ENCODE peak calls at places on chromosomes 16 and 17, in six cellular contexts. One of them, this sample, is unnamed.

GRCh38 chr16:4697867-4698291 is 4.5 kb downstream of the NUDT16L1 start:
- DNase-seq in D721Med: no peak
- DNase-seq in WERI-Rb-1: no peak
- DNase-seq in brain microvascular endothelial cell: no peak
- DNase-seq in uterus: no peak
- DNase-seq in cardiac fibroblast: no peak
- DNase-seq in this sample: no peak

GRCh38 chr17:80395402-80396151 is 19.4 kb upstream of the ENDOV start:
- DNase-seq in D721Med: no peak
- DNase-seq in WERI-Rb-1: no peak
- DNase-seq in brain microvascular endothelial cell: no peak
- DNase-seq in uterus: no peak
- DNase-seq in cardiac fibroblast: no peak
- DNase-seq in this sample: no peak

GRCh38 chr17:19752216-19753048 is 4.3 kb upstream of the ALDH3A1 start:
- DNase-seq in D721Med: no peak
- DNase-seq in WERI-Rb-1: no peak
- DNase-seq in brain microvascular endothelial cell: no peak
- DNase-seq in uterus: no peak
- DNase-seq in cardiac fibroblast: no peak
- DNase-seq in this sample: no peak

GRCh38 chr16:75379911-75380847 is 53.1 kb downstream of the CFDP1 start:
- DNase-seq in D721Med: no peak
- DNase-seq in WERI-Rb-1: no peak
- DNase-seq in brain microvascular endothelial cell: no peak
- DNase-seq in uterus: no peak
- DNase-seq in cardiac fibroblast: no peak
- DNase-seq in this sample: no peak

GRCh38 chr17:44095647-44096496 is 25.3 kb downstream of the G6PC3 start:
- DNase-seq in D721Med: peak; percentile 66
- DNase-seq in WERI-Rb-1: peak; percentile 99
- DNase-seq in brain microvascular endothelial cell: peak; percentile 95
- DNase-seq in uterus: peak; percentile 76
- DNase-seq in cardiac fibroblast: peak; percentile 92
- DNase-seq in this sample: no peak

GRCh38 chr16:54359555-54359954 is 73.0 kb upstream of the IRX3 start:
- DNase-seq in D721Med: no peak
- DNase-seq in WERI-Rb-1: no peak
- DNase-seq in brain microvascular endothelial cell: no peak
- DNase-seq in uterus: no peak
- DNase-seq in cardiac fibroblast: no peak
- DNase-seq in this sample: no peak

GRCh38 chr17:15185625-15185991 is 79.5 kb downstream of the PMP22 start:
- DNase-seq in D721Med: no peak
- DNase-seq in WERI-Rb-1: peak; percentile 70
- DNase-seq in brain microvascular endothelial cell: peak; percentile 25
- DNase-seq in uterus: no peak
- DNase-seq in cardiac fibroblast: peak; percentile 62
- DNase-seq in this sample: no peak

GRCh38 chr16:50547944-50548658 is at the start of gene NKD1:
- DNase-seq in D721Med: peak; percentile 52
- DNase-seq in WERI-Rb-1: peak; percentile 63
- DNase-seq in brain microvascular endothelial cell: peak; percentile 17
- DNase-seq in uterus: peak; percentile 73
- DNase-seq in cardiac fibroblast: peak; percentile 20
- DNase-seq in this sample: peak; percentile 70

GRCh38 chr16:57152096-57153093 is 33.4 kb downstream of the PSME3IP1 start:
- DNase-seq in D721Med: no peak
- DNase-seq in WERI-Rb-1: no peak
- DNase-seq in brain microvascular endothelial cell: no peak
- DNase-seq in uterus: no peak
- DNase-seq in cardiac fibroblast: peak; percentile 11
- DNase-seq in this sample: no peak

GRCh38 chr17:75587718-75588545 is at the start of gene MYO15B:
- DNase-seq in D721Med: no peak
- DNase-seq in WERI-Rb-1: no peak
- DNase-seq in brain microvascular endothelial cell: no peak
- DNase-seq in uterus: peak; percentile 60
- DNase-seq in cardiac fibroblast: no peak
- DNase-seq in this sample: no peak

GRCh38 chr17:22599322-22599721 is 907.0 kb downstream of the KCNJ18 start:
- DNase-seq in D721Med: no peak
- DNase-seq in WERI-Rb-1: no peak
- DNase-seq in brain microvascular endothelial cell: no peak
- DNase-seq in uterus: no peak
- DNase-seq in cardiac fibroblast: no peak
- DNase-seq in this sample: no peak

GRCh38 chr17:43546317-43547188 is at the start of gene ETV4:
- DNase-seq in D721Med: peak; percentile 99
- DNase-seq in WERI-Rb-1: peak; percentile 98
- DNase-seq in brain microvascular endothelial cell: peak; percentile 95
- DNase-seq in uterus: peak; percentile 80
- DNase-seq in cardiac fibroblast: peak; percentile 93
- DNase-seq in this sample: peak; percentile 94

GRCh38 chr17:2138768-2139167 is 83.9 kb downstream of the HIC1 start:
- DNase-seq in D721Med: no peak
- DNase-seq in WERI-Rb-1: no peak
- DNase-seq in brain microvascular endothelial cell: no peak
- DNase-seq in uterus: peak; percentile 31
- DNase-seq in cardiac fibroblast: peak; percentile 30
- DNase-seq in this sample: no peak

GRCh38 chr17:32333187-32333586 is 8.8 kb downstream of the C17orf75 start:
- DNase-seq in D721Med: no peak
- DNase-seq in WERI-Rb-1: no peak
- DNase-seq in brain microvascular endothelial cell: no peak
- DNase-seq in uterus: no peak
- DNase-seq in cardiac fibroblast: no peak
- DNase-seq in this sample: no peak

GRCh38 chr16:24499193-24499814 is 40.1 kb upstream of the RBBP6 start:
- DNase-seq in D721Med: peak; percentile 84
- DNase-seq in WERI-Rb-1: peak; percentile 71
- DNase-seq in brain microvascular endothelial cell: peak; percentile 14
- DNase-seq in uterus: no peak
- DNase-seq in cardiac fibroblast: peak; percentile 46
- DNase-seq in this sample: no peak

GRCh38 chr16:81280393-81280792 is 34.4 kb upstream of the GAN start:
- DNase-seq in D721Med: no peak
- DNase-seq in WERI-Rb-1: no peak
- DNase-seq in brain microvascular endothelial cell: peak; percentile 1
- DNase-seq in uterus: no peak
- DNase-seq in cardiac fibroblast: peak; percentile 56
- DNase-seq in this sample: no peak

GRCh38 chr17:33038740-33039139 is 47.1 kb downstream of the SPACA3 start:
- DNase-seq in D721Med: no peak
- DNase-seq in WERI-Rb-1: peak; percentile 69
- DNase-seq in brain microvascular endothelial cell: no peak
- DNase-seq in uterus: peak; percentile 40
- DNase-seq in cardiac fibroblast: peak; percentile 49
- DNase-seq in this sample: no peak

GRCh38 chr16:89686520-89687091 is at the start of gene CDK10:
- DNase-seq in D721Med: peak; percentile 72
- DNase-seq in WERI-Rb-1: peak; percentile 80
- DNase-seq in brain microvascular endothelial cell: peak; percentile 83
- DNase-seq in uterus: peak; percentile 86
- DNase-seq in cardiac fibroblast: peak; percentile 90
- DNase-seq in this sample: peak; percentile 92

GRCh38 chr16:8892101-8892575 is 10.0 kb downstream of the LITAFD start:
- DNase-seq in D721Med: no peak
- DNase-seq in WERI-Rb-1: no peak
- DNase-seq in brain microvascular endothelial cell: no peak
- DNase-seq in uterus: no peak
- DNase-seq in cardiac fibroblast: no peak
- DNase-seq in this sample: no peak

DNA sequence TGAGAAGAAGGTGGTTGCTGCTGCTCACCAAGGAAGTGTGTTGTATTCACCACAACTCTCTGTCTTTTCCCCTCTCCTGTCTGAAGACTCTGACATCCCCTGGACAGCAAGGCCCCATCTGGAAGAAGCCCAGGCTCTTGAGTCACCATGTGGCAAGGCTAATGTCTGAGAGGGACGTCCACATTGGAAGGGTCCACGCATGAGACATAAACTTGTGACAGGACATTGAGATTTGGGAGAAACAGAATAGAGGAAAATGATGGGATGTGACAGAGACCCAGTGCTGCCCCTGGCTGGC is 176.5 kb downstream of the IRF8 start:
- DNase-seq in D721Med: no peak
- DNase-seq in WERI-Rb-1: no peak
- DNase-seq in brain microvascular endothelial cell: no peak
- DNase-seq in uterus: no peak
- DNase-seq in cardiac fibroblast: no peak
- DNase-seq in this sample: peak; percentile 44
- TF ChIP-seq CTCF in D721Med: no peak
- TF ChIP-seq CTCF in WERI-Rb-1: no peak
- TF ChIP-seq CTCF in brain microvascular endothelial cell: no peak
- TF ChIP-seq CTCF in uterus: no peak
- TF ChIP-seq CTCF in cardiac fibroblast: no peak
- TF ChIP-seq CTCF in this sample: no peak

DNA sequence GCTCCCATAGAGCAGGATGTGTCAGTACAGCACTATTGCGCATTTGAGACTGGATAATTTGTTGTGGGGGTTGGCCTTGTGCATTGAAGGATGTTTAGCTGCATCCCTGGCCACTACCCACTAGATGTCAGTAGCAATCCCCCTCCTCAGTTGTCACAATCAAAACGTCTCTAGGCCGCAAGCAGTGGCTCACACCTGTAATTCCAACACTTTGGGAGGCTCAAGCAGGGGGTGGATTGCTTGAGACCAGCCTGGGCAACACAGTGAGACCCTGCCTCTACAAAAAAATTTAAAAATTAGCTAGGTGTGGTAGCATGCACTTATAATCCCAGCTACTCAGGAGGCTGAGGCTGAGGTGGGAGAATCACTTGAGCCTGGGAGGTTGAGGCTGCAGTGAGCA is 48.4 kb downstream of the CENPV start:
- DNase-seq in D721Med: no peak
- DNase-seq in WERI-Rb-1: peak; percentile 47
- DNase-seq in brain microvascular endothelial cell: peak; percentile 43
- DNase-seq in uterus: no peak
- DNase-seq in cardiac fibroblast: peak; percentile 42
- DNase-seq in this sample: no peak
- TF ChIP-seq CTCF in D721Med: peak; percentile 29
- TF ChIP-seq CTCF in WERI-Rb-1: peak; percentile 79
- TF ChIP-seq CTCF in brain microvascular endothelial cell: peak; percentile 81
- TF ChIP-seq CTCF in uterus: no peak
- TF ChIP-seq CTCF in cardiac fibroblast: peak; percentile 59
- TF ChIP-seq CTCF in this sample: no peak

DNA sequence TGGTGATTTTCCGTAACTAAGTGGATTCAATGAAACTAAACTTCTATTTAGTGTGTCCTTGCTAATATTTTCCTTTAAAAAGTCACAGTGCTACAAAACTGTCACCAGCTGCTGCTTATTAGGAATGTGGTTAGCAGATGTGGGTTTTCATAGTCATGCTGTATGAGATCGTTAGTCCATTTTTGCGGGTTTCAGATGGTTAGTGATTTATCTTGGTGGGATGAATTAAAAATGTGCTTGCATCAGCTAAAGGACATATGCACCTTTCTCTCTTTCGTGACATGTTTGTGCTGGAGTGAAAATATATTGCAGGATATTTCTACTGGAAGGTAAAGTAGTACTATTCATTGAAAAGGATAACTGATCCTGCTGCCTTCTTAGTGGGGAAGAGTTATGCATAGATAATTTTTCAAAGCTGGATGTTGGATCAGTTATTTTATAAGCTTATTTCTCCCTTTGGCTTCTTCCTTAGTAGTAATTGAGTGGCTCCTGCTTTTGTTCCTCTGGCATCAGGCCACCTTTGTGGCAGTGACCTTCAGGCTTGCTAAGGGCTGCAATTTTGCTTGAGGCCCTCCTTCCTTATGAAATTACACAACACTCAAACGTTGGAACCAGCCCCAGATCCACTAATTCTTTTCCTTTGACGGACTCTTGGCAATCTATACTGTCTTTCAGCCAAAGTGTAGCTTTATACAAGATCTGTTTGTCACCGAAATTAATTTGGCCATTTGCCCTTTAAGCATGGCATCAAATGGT is 7.5 kb upstream of the SNTB2 start:
- DNase-seq in D721Med: no peak
- DNase-seq in WERI-Rb-1: no peak
- DNase-seq in brain microvascular endothelial cell: no peak
- DNase-seq in uterus: peak; percentile 87
- DNase-seq in cardiac fibroblast: peak; percentile 83
- DNase-seq in this sample: peak; percentile 84
- TF ChIP-seq CTCF in D721Med: no peak
- TF ChIP-seq CTCF in WERI-Rb-1: no peak
- TF ChIP-seq CTCF in brain microvascular endothelial cell: no peak
- TF ChIP-seq CTCF in uterus: no peak
- TF ChIP-seq CTCF in cardiac fibroblast: no peak
- TF ChIP-seq CTCF in this sample: no peak

GRCh38 chr17:45971698-45972141 is 27.3 kb upstream of the STH start:
- DNase-seq in D721Med: no peak
- DNase-seq in WERI-Rb-1: no peak
- DNase-seq in brain microvascular endothelial cell: no peak
- DNase-seq in uterus: no peak
- DNase-seq in cardiac fibroblast: no peak
- DNase-seq in this sample: no peak
- TF ChIP-seq CTCF in D721Med: no peak
- TF ChIP-seq CTCF in WERI-Rb-1: peak; percentile 18
- TF ChIP-seq CTCF in brain microvascular endothelial cell: peak; percentile 1
- TF ChIP-seq CTCF in uterus: no peak
- TF ChIP-seq CTCF in cardiac fibroblast: no peak
- TF ChIP-seq CTCF in this sample: no peak

This sample was measured in suprapubic skin.